ENCODE peak calls at places on chromosome 17, in four cellular contexts. C is stimulated activated CD8-positive, alpha-beta memory T cell treated with anti-CD3 and anti-CD28 coated beads, Interleukin-2, amount 100 ng/mL, for 1 hour; B is CD8-positive, alpha-beta T cell; U is astrocyte of the spinal cord. G is an unnamed sample.

GRCh38 chr17:81631482-81631881 is 5.4 kb downstream of the NPLOC4 start:
- DNase-seq in C (no peak), B (no peak), U (no peak), G (no peak)

GRCh38 chr17:44628234-44629188 is 27.8 kb upstream of the MEIOC start:
- DNase-seq in C (no peak), B (no peak), U (peak; percentile 13), G (no peak)

GRCh38 chr17:17367931-17368330 is 64.8 kb downstream of the NT5M start:
- DNase-seq in B (no peak), U (no peak), C (no peak), G (no peak)

GRCh38 chr17:3575506-3575905 is 17.9 kb upstream of the TRPV3 start:
- DNase-seq in B (no peak), U (peak; percentile 5), C (no peak), G (no peak)

GRCh38 chr17:32479074-32479617 is 7.6 kb upstream of the CDK5R1 start:
- DNase-seq in U (no peak), B (no peak), C (no peak), G (no peak)

GRCh38 chr17:45241315-45242011 is 19.8 kb downstream of the FMNL1 start:
- DNase-seq in U (no peak), B (peak; percentile 21), C (no peak), G (no peak)

GRCh38 chr17:8339540-8339939 is at the start of gene ODF4:
- DNase-seq in C (no peak), B (no peak), U (no peak), G (no peak)

GRCh38 chr17:57902800-57903759 is 52.1 kb downstream of the CUEDC1 start:
- DNase-seq in B (no peak), C (no peak), U (peak; percentile 90), G (peak; percentile 35)

GRCh38 chr17:11636771-11637170 is 38.5 kb downstream of the DNAH9 start:
- DNase-seq in C (no peak), U (no peak), B (no peak), G (no peak)

GRCh38 chr17:8846768-8847211 is 20.7 kb downstream of the PIK3R6 start:
- DNase-seq in C (no peak), B (no peak), U (peak; percentile 15), G (no peak)

GRCh38 chr17:55301521-55302406 is 37.0 kb downstream of the HLF start:
- DNase-seq in U (no peak), C (no peak), B (no peak), G (no peak)

GRCh38 chr17:78412403-78412802 is 34.0 kb downstream of the PGS1 start:
- DNase-seq in U (peak; percentile 20), C (no peak), B (no peak), G (no peak)

GRCh38 chr17:6191405-6192095 is 121.4 kb downstream of the WSCD1 start:
- DNase-seq in U (no peak), C (no peak), B (no peak), G (no peak)

GRCh38 chr17:63647936-63648335 is 25.7 kb downstream of the MAP3K3 start:
- DNase-seq in B (no peak), C (no peak), U (peak; percentile 43), G (no peak)

GRCh38 chr17:3944485-3945388 is 19.5 kb downstream of the ATP2A3 start:
- DNase-seq in C (peak; percentile 32), B (no peak), U (peak; percentile 48), G (no peak)

GRCh38 chr17:29844339-29845048 is 85.5 kb downstream of the SSH2 start:
- DNase-seq in U (peak; percentile 22), B (no peak), C (no peak), G (no peak)

GRCh38 chr17:40097087-40097486 is 3.3 kb downstream of the NR1D1 start:
- DNase-seq in B (no peak), C (no peak), U (no peak), G (no peak)

GRCh38 chr17:2143332-2143731 is 88.4 kb downstream of the HIC1 start:
- DNase-seq in C (no peak), B (no peak), U (no peak), G (no peak)

GRCh38 chr17:8190506-8190905 is 526 bp upstream of the BORCS6 start:
- DNase-seq in U (no peak), B (no peak), C (no peak), G (no peak)

GRCh38 chr17:30824002-30824355 is 513 bp downstream of the CRLF3 start:
- DNase-seq in U (no peak), B (peak; percentile 53), C (no peak), G (no peak)

GRCh38 chr17:38761612-38762011 is 9.1 kb downstream of the PSMB3 start:
- DNase-seq in C (no peak), U (peak; percentile 23), B (peak; percentile 49), G (no peak)

GRCh38 chr17:1834378-1835149 is 4.8 kb downstream of the RPA1 start:
- DNase-seq in U (no peak), B (no peak), C (no peak), G (no peak)

GRCh38 chr17:57876023-57876865 is 26.4 kb upstream of the MRPS23 start:
- DNase-seq in B (no peak), U (no peak), C (no peak), G (no peak)

GRCh38 chr17:19237389-19238166 is 412 bp downstream of the EPN2 start:
- DNase-seq in U (no peak), C (no peak), B (no peak), G (no peak)

GRCh38 chr17:29682987-29683386 is 60.3 kb upstream of the CORO6 start:
- DNase-seq in B (no peak), C (no peak), U (no peak), G (no peak)

GRCh38 chr17:68033636-68034451 is 1.7 kb upstream of the KPNA2 start:
- DNase-seq in U (peak; percentile 60), C (no peak), B (no peak), G (no peak)

GRCh38 chr17:19335951-19336631 is 26.4 kb downstream of the B9D1 start:
- DNase-seq in B (peak; percentile 12), C (no peak), U (no peak), G (no peak)

GRCh38 chr17:81733507-81734404 is 21.7 kb downstream of the SLC25A10 start:
- DNase-seq in C (no peak), B (no peak), U (peak; percentile 52), G (no peak)

GRCh38 chr17:5588584-5588983 is 4.3 kb upstream of the NLRP1 start:
- DNase-seq in U (no peak), B (no peak), C (no peak), G (no peak)